ENCODE peak calls at places on chromosomes 11 and 22, in five cellular contexts. G, R, B, X and H are unnamed samples. For H3K27me3, the result is how much of the 10 kb centered on the place peaks cover.

GRCh38 chr11:12539570-12539969 is 134.7 kb upstream of the TEAD1 start:
- DNase-seq in G (peak), R (no peak), B (no peak), X (no peak), H (no peak)

GRCh38 chr11:11982975-11983374 is 25.5 kb downstream of the DKK3 start:
- DNase-seq in G (peak), R (no peak), B (no peak), X (no peak), H (no peak)

GRCh38 chr11:131470526-131470925 is 100.1 kb downstream of the NTM start:
- DNase-seq in G (no peak), R (no peak), B (no peak), X (no peak), H (no peak)

GRCh38 chr22:48627203-48627602 is 1200.5 kb downstream of the BRD1 start:
- DNase-seq in G (peak), R (no peak), B (no peak), X (no peak), H (no peak)

GRCh38 chr11:119509969-119510401 is 87.0 kb upstream of the THY1 start:
- DNase-seq in G (peak), R (no peak), B (peak), X (no peak), H (peak)

GRCh38 chr11:86291466-86292262 is 10.4 kb upstream of the HIKESHI start:
- DNase-seq in G (peak), R (peak), B (no peak), X (no peak), H (no peak)

GRCh38 chr22:24975813-24976341 is 23.4 kb downstream of the KIAA1671 start:
- DNase-seq in G (peak), R (peak), B (peak), X (no peak), H (no peak)

GRCh38 chr11:3340025-3340424 is 38.9 kb downstream of the ZNF195 start:
- DNase-seq in G (peak), R (no peak), B (no peak), X (no peak), H (no peak)

GRCh38 chr11:123174196-123175183 is 20.6 kb downstream of the CLMP start:
- DNase-seq in G (peak), R (peak), B (peak), X (no peak), H (no peak)

GRCh38 chr11:117986981-117987495 is 844 bp downstream of the IL10RA start:
- DNase-seq in G (no peak), R (no peak), B (no peak), X (no peak), H (peak)

GRCh38 chr11:65663634-65664200 is 1.0 kb upstream of the RELA start:
- DNase-seq in G (peak), R (peak), B (peak), X (no peak), H (no peak)

GRCh38 chr11:131408011-131408640 is 37.7 kb downstream of the NTM start:
- DNase-seq in G (peak), R (no peak), B (peak), X (no peak), H (no peak)

GRCh38 chr11:83156996-83157754 is at the start of gene PCF11:
- DNase-seq in G (no peak), R (no peak), B (no peak), X (no peak), H (peak)

GRCh38 chr22:20080445-20080775 is 369 bp downstream of the DGCR8 start:
- DNase-seq in G (peak), R (peak), B (peak), X (no peak), H (peak)

GRCh38 chr11:287821-288327 is 1.1 kb upstream of the PGGHG start:
- DNase-seq in G (no peak), R (no peak), B (peak), X (peak), H (no peak)

GRCh38 chr22:33335611-33336279 is 277.6 kb upstream of the SYN3 start:
- DNase-seq in G (no peak), R (no peak), B (no peak), X (no peak), H (no peak)

GRCh38 chr11:117300773-117301172 is 9.6 kb downstream of the BACE1-AS start:
- DNase-seq in G (peak), R (no peak), B (no peak), X (no peak), H (no peak)

GRCh38 chr11:121459413-121460041 is 6.8 kb upstream of the SORL1-AS1 start:
- DNase-seq in G (no peak), R (no peak), B (no peak), X (no peak), H (no peak)

GRCh38 chr22:48778308-48779195 is 1049.1 kb downstream of the BRD1 start:
- DNase-seq in G (no peak), R (no peak), B (no peak), X (no peak), H (no peak)

GRCh38 chr22:50032941-50033601 is 20.5 kb upstream of the IL17REL start:
- DNase-seq in G (no peak), R (no peak), B (no peak), X (no peak), H (no peak)

GRCh38 chr11:65551572-65552398 is 6.4 kb downstream of the LTBP3 start:
- DNase-seq in G (no peak), R (no peak), B (no peak), X (peak), H (peak)

GRCh38 chr22:39655736-39656285 is 85.3 kb downstream of the CACNA1I start:
- DNase-seq in G (no peak), R (no peak), B (no peak), X (no peak), H (no peak)

GRCh38 chr11:12223771-12224536 is 113.6 kb downstream of the MICAL2 start:
- DNase-seq in G (peak), R (no peak), B (no peak), X (no peak), H (no peak)

GRCh38 chr11:116563028-116563712 is 209.6 kb downstream of the BUD13 start:
- DNase-seq in G (peak), R (no peak), B (no peak), X (no peak), H (no peak)

GRCh38 chr11:133052537-133052936 is 479.8 kb downstream of the OPCML start:
- DNase-seq in G (no peak), R (no peak), B (no peak), X (no peak), H (no peak)

GRCh38 chr11:17400048-17400775 is 11.8 kb upstream of the KCNJ11 start:
- DNase-seq in G (no peak), R (no peak), B (no peak), X (no peak), H (peak)

GRCh38 chr11:86484164-86484794 is 109.6 kb downstream of the CCDC81 start:
- DNase-seq in G (peak), R (peak), B (peak), X (no peak), H (no peak)

GRCh38 chr22:17155941-17156340 is 3.1 kb downstream of the HDHD5 start:
- DNase-seq in G (no peak), R (no peak), B (no peak), X (no peak), H (no peak)

GRCh38 chr11:72228229-72228843 is 3.8 kb downstream of the INPPL1 start:
- DNase-seq in G (no peak), R (no peak), B (no peak), X (peak), H (no peak)

GRCh38 chr11:5550440-5551095 is 2.2 kb upstream of the OR52H1 start:
- DNase-seq in G (peak), R (no peak), B (no peak), X (no peak), H (no peak)

GRCh38 chr22:50620861-50621490 is 7.0 kb downstream of the ARSA start:
- DNase-seq in G (no peak), R (no peak), B (no peak), X (no peak), H (peak)

GRCh38 chr11:70568504-70569172 is 170.3 kb downstream of the CTTN start:
- DNase-seq in G (peak), R (no peak), B (peak), X (peak), H (no peak)

GRCh38 chr11:122085264-122085663 is 30.8 kb downstream of the BLID start:
- DNase-seq in G (peak), R (no peak), B (no peak), X (no peak), H (no peak)

GRCh38 chr22:41857160-41857859 is 24.4 kb downstream of the SREBF2 start:
- DNase-seq in G (peak), R (peak), B (peak), X (no peak), H (peak)

GRCh38 chr22:36926309-36926708 is 12.9 kb downstream of the CSF2RB start:
- DNase-seq in G (no peak), R (no peak), B (no peak), X (no peak), H (no peak)

GRCh38 chr22:37931893-37932389 is 21.5 kb downstream of the C22orf23 start:
- DNase-seq in G (no peak), R (no peak), B (no peak), X (no peak), H (no peak)
- H3K4me3 ChIP-seq in G (no peak), R (no peak), B (no peak), X (no peak), H (no peak)

GRCh38 chr11:111522426-111522825 is 7.8 kb downstream of the HOATZ start:
- DNase-seq in G (peak), R (no peak), B (no peak), X (no peak), H (no peak)

GRCh38 chr11:111523343-111523742 is 8.8 kb downstream of the HOATZ start:
- DNase-seq in G (no peak), R (no peak), B (no peak), X (no peak), H (no peak)

GRCh38 chr11:111518668-111519067 is 4.1 kb downstream of the HOATZ start:
- DNase-seq in G (no peak), R (no peak), B (no peak), X (no peak), H (no peak)

GRCh38 chr11:111520565-111520964 is 6.0 kb downstream of the HOATZ start:
- DNase-seq in G (peak), R (no peak), B (no peak), X (no peak), H (no peak)

GRCh38 chr11:111521132-111521531 is 6.6 kb downstream of the HOATZ start:
- DNase-seq in G (peak), R (no peak), B (no peak), X (no peak), H (no peak)
- TF ChIP-seq CTCF in G (no peak), R (no peak), B (no peak), X (no peak), H (no peak)

GRCh38 chr22:38170469-38170868 is 11.2 kb downstream of the PLA2G6 start:
- DNase-seq in G (no peak), R (no peak), B (no peak), X (no peak), H (no peak)

GRCh38 chr22:38164578-38164953 is 17.1 kb downstream of the PLA2G6 start:
- DNase-seq in G (no peak), R (no peak), B (no peak), X (no peak), H (no peak)

GRCh38 chr22:38169116-38169515 is 12.5 kb downstream of the PLA2G6 start:
- DNase-seq in G (no peak), R (no peak), B (no peak), X (no peak), H (no peak)

GRCh38 chr22:38165929-38166593 is 15.6 kb downstream of the PLA2G6 start:
- DNase-seq in G (no peak), R (no peak), B (no peak), X (no peak), H (no peak)

DNA sequence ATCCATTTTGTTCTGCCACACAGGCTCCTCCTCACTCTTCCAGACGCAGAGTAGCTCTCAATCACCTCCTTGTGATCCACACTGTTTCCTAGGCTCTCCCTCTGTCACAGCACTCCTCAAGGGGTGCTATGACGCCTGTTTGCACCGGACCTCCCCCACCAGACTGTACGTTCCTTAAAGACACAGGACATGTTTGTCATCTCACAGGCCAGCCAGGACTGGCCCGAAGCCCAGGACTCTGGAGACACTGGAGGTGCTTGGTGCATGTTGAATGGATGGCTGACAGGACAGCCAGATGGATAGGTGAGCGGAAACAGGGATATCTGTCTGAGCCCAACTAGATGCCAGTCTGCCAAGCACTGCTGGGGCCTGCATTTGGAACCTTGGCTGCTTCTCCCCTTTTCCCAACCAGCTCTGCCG is 13.6 kb downstream of the PLA2G6 start:
- DNase-seq in G (no peak), R (no peak), B (no peak), X (peak), H (no peak)
- H3K27me3 ChIP-seq in G (under half), R (under half), B (under half), X (under half), H (under half)

GRCh38 chr11:61494341-61495038 is 14.1 kb upstream of the LRRC10B start:
- DNase-seq in G (no peak), R (no peak), B (no peak), X (no peak), H (no peak)

GRCh38 chr11:61496602-61497400 is 11.7 kb upstream of the LRRC10B start:
- DNase-seq in G (no peak), R (no peak), B (no peak), X (no peak), H (no peak)

GRCh38 chr11:61497473-61497872 is 11.1 kb upstream of the LRRC10B start:
- DNase-seq in G (no peak), R (no peak), B (no peak), X (no peak), H (no peak)

GRCh38 chr11:61497876-61498275 is 10.7 kb upstream of the LRRC10B start:
- DNase-seq in G (no peak), R (no peak), B (no peak), X (no peak), H (no peak)

GRCh38 chr11:61495801-61496601 is 12.5 kb upstream of the LRRC10B start:
- DNase-seq in G (no peak), R (no peak), B (no peak), X (no peak), H (no peak)
- H3K4me3 ChIP-seq in G (no peak), R (no peak), B (no peak), X (no peak), H (no peak)

GRCh38 chr11:34359548-34359891 is 1.7 kb upstream of the ABTB2 start:
- DNase-seq in G (no peak), R (no peak), B (no peak), X (no peak), H (no peak)
- TF ChIP-seq CTCF in G (no peak), R (no peak), B (no peak), X (peak), H (no peak)

GRCh38 chr11:124920870-124921609 is 2.0 kb downstream of the HEPN1 start:
- DNase-seq in G (peak), R (peak), B (peak), X (no peak), H (peak)

GRCh38 chr11:124919836-124920755 is 1.0 kb downstream of the HEPN1 start:
- DNase-seq in G (no peak), R (no peak), B (no peak), X (no peak), H (no peak)

GRCh38 chr11:124916370-124916710 is 2.7 kb upstream of the HEPN1 start:
- DNase-seq in G (no peak), R (no peak), B (no peak), X (no peak), H (no peak)

GRCh38 chr11:124917115-124917637 is 1.9 kb upstream of the HEPN1 start:
- DNase-seq in G (peak), R (no peak), B (no peak), X (no peak), H (no peak)

DNA sequence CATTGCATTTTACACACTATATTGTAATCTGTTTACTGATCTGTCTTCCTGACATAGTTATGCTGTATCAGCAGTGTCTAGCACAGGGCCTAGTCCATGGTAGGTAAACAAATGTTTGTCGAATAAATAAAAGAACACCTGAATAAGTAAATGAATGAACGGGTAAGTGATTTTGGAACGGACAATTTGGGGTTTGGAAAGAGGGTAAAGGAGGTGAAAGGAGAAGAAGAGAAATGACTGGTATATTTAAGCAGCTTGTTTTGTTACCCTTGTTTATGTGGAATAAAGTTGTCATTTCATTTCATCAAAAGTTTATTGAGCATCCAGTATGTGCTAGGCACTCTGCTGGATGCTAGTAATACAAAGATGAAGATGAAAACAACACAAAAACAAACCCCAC is at the start of gene HEPN1:
- DNase-seq in G (no peak), R (no peak), B (no peak), X (no peak), H (no peak)
- H3K27me3 ChIP-seq in G (under half), R (under half), B (under half), X (under half), H (under half)